ENCODE peak calls at places on chromosomes 5 and 9, in seven cellular contexts. One of them, this sample, is unnamed.

GRCh38 chr5:96338624-96339023 is 94.4 kb downstream of the PCSK1 start:
- DNase-seq in neural crest cell: no peak
- DNase-seq in AG10803: peak; percentile 52
- DNase-seq in OCI-LY7: no peak
- DNase-seq in hepatocyte: peak; percentile 13
- DNase-seq in GM13976: no peak
- DNase-seq in Panc1: no peak
- DNase-seq in this sample: no peak

GRCh38 chr9:108836771-108837170 is 19.0 kb downstream of the ACTL7B start:
- DNase-seq in neural crest cell: no peak
- DNase-seq in AG10803: no peak
- DNase-seq in OCI-LY7: no peak
- DNase-seq in hepatocyte: no peak
- DNase-seq in GM13976: no peak
- DNase-seq in Panc1: no peak
- DNase-seq in this sample: no peak

GRCh38 chr5:176611435-176611834 is 1.5 kb upstream of the GPRIN1 start:
- DNase-seq in neural crest cell: peak; percentile 76
- DNase-seq in AG10803: peak; percentile 82
- DNase-seq in OCI-LY7: peak; percentile 51
- DNase-seq in hepatocyte: peak; percentile 91
- DNase-seq in GM13976: no peak
- DNase-seq in Panc1: no peak
- DNase-seq in this sample: peak; percentile 81

GRCh38 chr9:119179701-119180100 is 189.5 kb downstream of the BRINP1 start:
- DNase-seq in neural crest cell: no peak
- DNase-seq in AG10803: no peak
- DNase-seq in OCI-LY7: no peak
- DNase-seq in hepatocyte: no peak
- DNase-seq in GM13976: no peak
- DNase-seq in Panc1: no peak
- DNase-seq in this sample: no peak

GRCh38 chr5:169567079-169567478 is 16.5 kb upstream of the SPDL1 start:
- DNase-seq in neural crest cell: no peak
- DNase-seq in AG10803: peak; percentile 25
- DNase-seq in OCI-LY7: no peak
- DNase-seq in hepatocyte: peak; percentile 52
- DNase-seq in GM13976: no peak
- DNase-seq in Panc1: no peak
- DNase-seq in this sample: no peak

GRCh38 chr5:172274951-172275753 is 8.4 kb downstream of the UBTD2 start:
- DNase-seq in neural crest cell: no peak
- DNase-seq in AG10803: no peak
- DNase-seq in OCI-LY7: no peak
- DNase-seq in hepatocyte: no peak
- DNase-seq in GM13976: no peak
- DNase-seq in Panc1: no peak
- DNase-seq in this sample: no peak

GRCh38 chr5:137629646-137630045 is 106.2 kb downstream of the KLHL3 start:
- DNase-seq in neural crest cell: peak; percentile 25
- DNase-seq in AG10803: peak; percentile 54
- DNase-seq in OCI-LY7: peak; percentile 68
- DNase-seq in hepatocyte: peak; percentile 76
- DNase-seq in GM13976: peak; percentile 82
- DNase-seq in Panc1: peak; percentile 25
- DNase-seq in this sample: no peak

GRCh38 chr5:173429489-173430150 is 101.4 kb upstream of the STC2 start:
- DNase-seq in neural crest cell: no peak
- DNase-seq in AG10803: no peak
- DNase-seq in OCI-LY7: no peak
- DNase-seq in hepatocyte: no peak
- DNase-seq in GM13976: no peak
- DNase-seq in Panc1: no peak
- DNase-seq in this sample: no peak

GRCh38 chr5:178236685-178237084 is 4.1 kb upstream of the PHYKPL start:
- DNase-seq in neural crest cell: no peak
- DNase-seq in AG10803: peak; percentile 26
- DNase-seq in OCI-LY7: no peak
- DNase-seq in hepatocyte: no peak
- DNase-seq in GM13976: no peak
- DNase-seq in Panc1: no peak
- DNase-seq in this sample: peak; percentile 79

GRCh38 chr9:71675857-71676165 is 92.5 kb downstream of the CEMIP2 start:
- DNase-seq in neural crest cell: no peak
- DNase-seq in AG10803: no peak
- DNase-seq in OCI-LY7: no peak
- DNase-seq in hepatocyte: no peak
- DNase-seq in GM13976: no peak
- DNase-seq in Panc1: no peak
- DNase-seq in this sample: no peak

GRCh38 chr9:71678999-71679398 is 89.3 kb downstream of the CEMIP2 start:
- DNase-seq in neural crest cell: no peak
- DNase-seq in AG10803: peak; percentile 53
- DNase-seq in OCI-LY7: no peak
- DNase-seq in hepatocyte: no peak
- DNase-seq in GM13976: no peak
- DNase-seq in Panc1: no peak
- DNase-seq in this sample: no peak

GRCh38 chr9:71675129-71675856 is 93.0 kb downstream of the CEMIP2 start:
- DNase-seq in neural crest cell: no peak
- DNase-seq in AG10803: no peak
- DNase-seq in OCI-LY7: no peak
- DNase-seq in hepatocyte: no peak
- DNase-seq in GM13976: no peak
- DNase-seq in Panc1: no peak
- DNase-seq in this sample: no peak

GRCh38 chr9:71676460-71676859 is 91.9 kb downstream of the CEMIP2 start:
- DNase-seq in neural crest cell: no peak
- DNase-seq in AG10803: no peak
- DNase-seq in OCI-LY7: no peak
- DNase-seq in hepatocyte: no peak
- DNase-seq in GM13976: no peak
- DNase-seq in Panc1: no peak
- DNase-seq in this sample: no peak

GRCh38 chr9:71677209-71677608 is 91.1 kb downstream of the CEMIP2 start:
- DNase-seq in neural crest cell: no peak
- DNase-seq in AG10803: no peak
- DNase-seq in OCI-LY7: no peak
- DNase-seq in hepatocyte: no peak
- DNase-seq in GM13976: no peak
- DNase-seq in Panc1: no peak
- DNase-seq in this sample: no peak
- TF ChIP-seq CTCF in neural crest cell: no peak
- TF ChIP-seq CTCF in AG10803: no peak
- TF ChIP-seq CTCF in OCI-LY7: no peak
- TF ChIP-seq CTCF in hepatocyte: no peak
- TF ChIP-seq CTCF in GM13976: no peak
- TF ChIP-seq CTCF in Panc1: no peak
- TF ChIP-seq CTCF in this sample: no peak

DNA sequence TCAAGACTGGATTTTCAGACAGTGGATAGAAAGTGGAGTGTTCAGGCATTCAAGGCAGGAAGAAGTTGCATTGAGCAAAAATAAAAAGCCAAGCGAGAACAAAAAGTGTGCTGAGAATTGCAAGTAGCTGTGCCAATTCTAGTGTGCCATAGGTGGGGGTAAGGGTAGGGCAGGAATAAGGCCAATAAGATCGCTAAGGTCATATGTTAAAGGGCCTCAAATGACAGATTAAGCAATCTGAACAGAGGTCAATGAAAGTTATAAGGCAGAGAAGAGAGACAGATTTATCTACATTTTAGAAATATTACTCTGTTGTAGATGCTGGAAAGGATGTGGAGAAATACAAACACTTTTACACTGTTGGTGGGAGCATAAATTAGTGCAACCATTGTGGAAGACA is 36.4 kb downstream of the NADK2 start:
- DNase-seq in neural crest cell: no peak
- DNase-seq in AG10803: no peak
- DNase-seq in OCI-LY7: no peak
- DNase-seq in hepatocyte: no peak
- DNase-seq in GM13976: no peak
- DNase-seq in Panc1: no peak
- DNase-seq in this sample: no peak
- TF ChIP-seq CTCF in neural crest cell: no peak
- TF ChIP-seq CTCF in AG10803: no peak
- TF ChIP-seq CTCF in OCI-LY7: no peak
- TF ChIP-seq CTCF in hepatocyte: no peak
- TF ChIP-seq CTCF in GM13976: no peak
- TF ChIP-seq CTCF in Panc1: no peak
- TF ChIP-seq CTCF in this sample: no peak

DNA sequence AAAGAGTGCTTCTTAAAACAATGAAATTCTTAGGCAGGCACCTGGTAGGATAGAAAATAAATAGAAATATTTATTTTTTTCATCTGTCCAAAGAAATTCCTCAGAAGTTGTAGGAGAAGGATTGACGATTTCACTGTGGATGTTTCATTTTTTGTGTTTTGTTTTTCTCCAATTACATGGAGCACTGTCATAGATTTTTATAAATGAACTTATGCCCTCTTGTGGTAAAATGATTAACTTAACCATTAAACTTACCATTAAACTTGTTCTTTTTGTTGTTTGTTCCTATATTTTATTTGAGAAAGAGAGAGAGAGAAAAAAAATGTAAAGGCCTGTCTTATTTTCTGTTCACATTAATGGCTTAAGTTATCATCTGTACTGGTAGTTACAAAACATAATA is 339.2 kb downstream of the PRR16 start:
- DNase-seq in neural crest cell: no peak
- DNase-seq in AG10803: peak; percentile 49
- DNase-seq in OCI-LY7: no peak
- DNase-seq in hepatocyte: no peak
- DNase-seq in GM13976: no peak
- DNase-seq in Panc1: no peak
- DNase-seq in this sample: no peak
- TF ChIP-seq CTCF in neural crest cell: peak; percentile 62
- TF ChIP-seq CTCF in AG10803: peak; percentile 38
- TF ChIP-seq CTCF in OCI-LY7: peak; percentile 71
- TF ChIP-seq CTCF in hepatocyte: peak; percentile 56
- TF ChIP-seq CTCF in GM13976: no peak
- TF ChIP-seq CTCF in Panc1: no peak
- TF ChIP-seq CTCF in this sample: peak; percentile 24

GRCh38 chr9:1839984-1840383 is 175.2 kb upstream of the SMARCA2 start:
- DNase-seq in neural crest cell: no peak
- DNase-seq in AG10803: no peak
- DNase-seq in OCI-LY7: no peak
- DNase-seq in hepatocyte: no peak
- DNase-seq in GM13976: no peak
- DNase-seq in Panc1: no peak
- DNase-seq in this sample: no peak

GRCh38 chr9:1832960-1833359 is 182.2 kb upstream of the SMARCA2 start:
- DNase-seq in neural crest cell: no peak
- DNase-seq in AG10803: no peak
- DNase-seq in OCI-LY7: no peak
- DNase-seq in hepatocyte: no peak
- DNase-seq in GM13976: no peak
- DNase-seq in Panc1: no peak
- DNase-seq in this sample: no peak

DNA sequence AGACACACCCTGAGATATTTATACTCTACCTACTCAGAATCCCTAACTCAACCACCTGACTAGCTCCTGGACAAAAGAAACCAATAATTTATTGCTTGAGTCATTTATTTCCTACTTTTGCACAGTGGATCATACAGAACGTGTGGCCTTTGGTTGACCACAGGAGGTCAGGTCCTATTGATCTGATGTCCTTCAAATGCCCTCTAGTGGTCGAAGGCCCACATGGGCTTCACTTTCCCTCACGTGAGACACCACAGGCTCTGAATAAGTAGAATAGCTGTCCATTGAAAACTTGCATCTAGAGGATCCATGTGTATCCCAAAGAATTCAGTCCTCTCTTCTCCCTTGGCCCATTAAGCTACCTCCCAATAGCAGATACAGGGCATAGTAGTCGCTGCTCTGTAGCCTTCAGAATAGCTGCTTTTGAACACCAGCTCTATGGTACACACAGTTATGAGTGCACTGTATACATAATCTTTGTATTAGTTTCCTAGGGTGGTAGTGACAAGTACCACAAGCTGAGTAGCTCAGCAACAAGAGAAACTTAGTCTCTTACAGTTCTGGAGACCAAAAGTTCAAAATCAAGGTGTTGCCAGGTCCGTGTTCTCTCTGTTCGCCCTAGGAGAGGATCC is 177.6 kb upstream of the SMARCA2 start:
- DNase-seq in neural crest cell: peak; percentile 32
- DNase-seq in AG10803: peak; percentile 40
- DNase-seq in OCI-LY7: peak; percentile 29
- DNase-seq in hepatocyte: peak; percentile 18
- DNase-seq in GM13976: peak; percentile 51
- DNase-seq in Panc1: peak; percentile 18
- DNase-seq in this sample: no peak
- TF ChIP-seq CTCF in neural crest cell: peak; percentile 65
- TF ChIP-seq CTCF in AG10803: peak; percentile 65
- TF ChIP-seq CTCF in OCI-LY7: peak; percentile 71
- TF ChIP-seq CTCF in hepatocyte: peak; percentile 25
- TF ChIP-seq CTCF in GM13976: peak; percentile 60
- TF ChIP-seq CTCF in Panc1: peak; percentile 30
- TF ChIP-seq CTCF in this sample: peak; percentile 47

DNA sequence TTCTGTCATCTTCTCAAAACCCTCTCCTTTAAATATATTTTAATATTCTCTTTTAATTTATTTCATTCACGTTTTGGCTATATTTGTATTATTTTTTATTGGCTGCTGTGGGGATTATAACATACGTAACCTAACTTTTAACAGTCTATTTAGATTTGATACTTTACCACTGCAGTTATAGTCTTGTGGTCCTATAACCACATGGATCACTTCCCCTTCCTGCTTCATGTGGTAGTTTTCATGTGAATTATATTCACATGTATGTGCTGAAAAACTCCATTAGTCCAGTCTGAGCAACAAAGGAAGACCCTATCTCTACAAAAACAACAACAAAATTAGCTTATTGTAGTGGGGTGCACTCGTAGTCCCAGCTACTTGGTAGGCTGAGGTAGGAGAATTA is 34.3 kb downstream of the CENPP start:
- DNase-seq in neural crest cell: no peak
- DNase-seq in AG10803: no peak
- DNase-seq in OCI-LY7: no peak
- DNase-seq in hepatocyte: no peak
- DNase-seq in GM13976: no peak
- DNase-seq in Panc1: no peak
- DNase-seq in this sample: no peak
- TF ChIP-seq CTCF in neural crest cell: no peak
- TF ChIP-seq CTCF in AG10803: no peak
- TF ChIP-seq CTCF in OCI-LY7: no peak
- TF ChIP-seq CTCF in hepatocyte: no peak
- TF ChIP-seq CTCF in GM13976: no peak
- TF ChIP-seq CTCF in Panc1: no peak
- TF ChIP-seq CTCF in this sample: no peak